ENCODE peak calls at places on chromosomes 7 and 10, in five cellular contexts. W is putamen; J is stimulated activated effector memory CD8-positive, alpha-beta T cell treated with anti-CD3 and anti-CD28 coated beads, Interleukin-12 subunit alpha, Interleukin-12 subunit beta, amount 100 ng/mL, for 72 hours; Q is stimulated activated CD4-positive, alpha-beta T cell treated with anti-CD3 and anti-CD28 coated beads, Interleukin-1b, Interleukin-23, amount 100 ng/mL, for 4 hours; T is immature natural killer cell. U is an unnamed sample.

GRCh38 chr7:41205600-41205999 is 497.3 kb downstream of the INHBA start:
- DNase-seq in T (no peak), W (no peak), J (no peak), Q (no peak), U (no peak)

GRCh38 chr7:100865971-100866720 is 1.0 kb upstream of the TRIP6 start:
- DNase-seq in W (peak; percentile 81), Q (no peak), J (no peak), T (no peak), U (peak; percentile 87)

GRCh38 chr7:149248777-149249176 is 9.3 kb downstream of the ZNF212 start:
- DNase-seq in T (no peak), J (no peak), Q (no peak), W (no peak), U (no peak)

GRCh38 chr10:116815641-116816415 is 33.5 kb upstream of the ENO4 start:
- DNase-seq in T (no peak), W (no peak), J (no peak), Q (no peak), U (peak; percentile 28)

GRCh38 chr10:7608001-7608400 is 58.8 kb downstream of the ITIH5 start:
- DNase-seq in T (no peak), J (no peak), W (no peak), Q (no peak), U (no peak)

GRCh38 chr10:35961501-35961900 is 319.4 kb upstream of the FZD8 start:
- DNase-seq in J (no peak), Q (no peak), W (no peak), T (no peak), U (peak; percentile 71)

GRCh38 chr10:63456437-63457210 is 9.2 kb downstream of the JMJD1C start:
- DNase-seq in J (no peak), W (no peak), T (no peak), Q (no peak), U (no peak)

GRCh38 chr10:130167193-130167592 is 31.0 kb downstream of the GLRX3 start:
- DNase-seq in W (no peak), T (peak; percentile 31), J (no peak), Q (no peak), U (no peak)

GRCh38 chr10:14670551-14671240 is 104.0 kb downstream of the FAM107B start:
- DNase-seq in T (no peak), Q (no peak), W (peak; percentile 8), J (no peak), U (peak; percentile 57)

GRCh38 chr10:84548869-84549268 is 220.5 kb downstream of the CCSER2 start:
- DNase-seq in T (no peak), J (peak; percentile 45), W (no peak), Q (no peak), U (no peak)

GRCh38 chr7:12518920-12519681 is 51.4 kb upstream of the SCIN start:
- DNase-seq in T (no peak), Q (no peak), W (no peak), J (no peak), U (peak; percentile 44)

GRCh38 chr7:4849390-4849789 is 12.4 kb downstream of the PAPOLB start:
- DNase-seq in J (no peak), W (no peak), Q (no peak), T (peak; percentile 48), U (peak; percentile 57)

GRCh38 chr10:122050316-122050715 is 61.4 kb downstream of the TACC2 start:
- DNase-seq in J (no peak), Q (no peak), W (no peak), T (no peak), U (no peak)

GRCh38 chr10:114323023-114323422 is 81.3 kb downstream of the AFAP1L2 start:
- DNase-seq in J (no peak), T (no peak), Q (no peak), W (no peak), U (no peak)

GRCh38 chr7:126803060-126803665 is 449.6 kb downstream of the GRM8 start:
- DNase-seq in T (no peak), W (peak; percentile 49), J (peak; percentile 50), Q (peak; percentile 1), U (peak; percentile 78)

GRCh38 chr10:19702215-19702614 is 114.0 kb upstream of the PLXDC2 start:
- DNase-seq in W (no peak), Q (no peak), J (no peak), T (no peak), U (peak; percentile 23)

GRCh38 chr7:33716581-33717477 is 188.5 kb upstream of the BMPER start:
- DNase-seq in T (no peak), J (no peak), W (peak; percentile 9), Q (no peak), U (peak; percentile 78)

GRCh38 chr7:140390466-140391190 is 7.7 kb downstream of the SLC37A3 start:
- DNase-seq in J (no peak), T (no peak), Q (no peak), W (no peak), U (no peak)

GRCh38 chr10:7576340-7576739 is 90.4 kb downstream of the ITIH5 start:
- DNase-seq in J (no peak), Q (no peak), T (no peak), W (no peak), U (no peak)

GRCh38 chr10:121593267-121593666 is 5.0 kb downstream of the FGFR2 start:
- DNase-seq in Q (no peak), W (peak; percentile 70), T (no peak), J (no peak), U (no peak)

GRCh38 chr7:48301201-48301600 is 129.9 kb downstream of the ABCA13 start:
- DNase-seq in Q (no peak), J (no peak), T (no peak), W (no peak), U (no peak)

GRCh38 chr7:142420554-142421362 is 162.9 kb upstream of the PRSS58 start:
- DNase-seq in J (no peak), T (no peak), Q (no peak), W (no peak), U (peak; percentile 70)

GRCh38 chr10:131186547-131187253 is 124.8 kb downstream of the TCERG1L start:
- DNase-seq in T (no peak), W (no peak), Q (no peak), J (no peak), U (no peak)

GRCh38 chr10:75507469-75507868 is 76.0 kb downstream of the LRMDA start:
- DNase-seq in J (no peak), Q (no peak), W (no peak), T (no peak), U (no peak)

GRCh38 chr10:70518695-70519094 is 40.1 kb downstream of the PALD1 start:
- DNase-seq in J (no peak), Q (no peak), W (no peak), T (no peak), U (peak; percentile 93)

GRCh38 chr7:5396542-5396941 is 27.1 kb downstream of the TNRC18 start:
- DNase-seq in W (no peak), T (peak; percentile 68), Q (peak; percentile 40), J (peak; percentile 78), U (peak; percentile 38)

GRCh38 chr7:87146740-87147386 is 5.4 kb upstream of the DMTF1 start:
- DNase-seq in W (no peak), T (no peak), J (no peak), Q (no peak), U (no peak)

GRCh38 chr10:101850747-101851146 is 7.1 kb upstream of the KCNIP2 start:
- DNase-seq in Q (no peak), W (no peak), J (no peak), T (no peak), U (no peak)

GRCh38 chr10:87706731-87707130 is 47.1 kb downstream of the PAPSS2 start:
- DNase-seq in J (no peak), W (no peak), Q (no peak), T (no peak), U (peak; percentile 44)

GRCh38 chr10:42951486-42952251 is 125.2 kb upstream of the RET start:
- DNase-seq in Q (no peak), J (no peak), W (no peak), T (no peak), U (peak; percentile 24)

GRCh38 chr7:28423112-28423511 is 10.8 kb downstream of the CREB5 start:
- DNase-seq in J (no peak), Q (no peak), W (no peak), T (no peak), U (no peak)

GRCh38 chr10:97656777-97657176 is 16.3 kb downstream of the PI4K2A start:
- DNase-seq in Q (no peak), T (no peak), W (no peak), J (no peak), U (no peak)

GRCh38 chr10:3167611-3168330 is 4.8 kb downstream of the PITRM1 start:
- DNase-seq in Q (no peak), J (no peak), T (no peak), W (no peak), U (peak; percentile 1)

GRCh38 chr10:98460837-98461499 is 14.2 kb upstream of the HPS1 start:
- DNase-seq in W (no peak), T (no peak), Q (no peak), J (no peak), U (peak; percentile 93)

U was measured in PC-3.